ENCODE peak calls at places on chromosomes 1 and 21, in eight cellular contexts. R, F, S, K, W, G, X and V are unnamed samples.

GRCh38 chr1:68495968-68496679 is 758 bp downstream of the DEPDC1 start:
- DNase-seq in X (no peak), G (no peak), S (no peak), W (no peak), K (no peak), F (peak), R (no peak), V (no peak)

GRCh38 chr1:40818264-40818961 is 34.8 kb downstream of the KCNQ4 start:
- DNase-seq in F (peak), S (peak), G (no peak), K (no peak), R (peak), X (no peak), W (no peak), V (peak)

GRCh38 chr1:238953448-238953847 is 432.9 kb upstream of the CHRM3 start:
- DNase-seq in W (no peak), X (no peak), F (no peak), S (no peak), G (no peak), K (no peak), R (no peak), V (no peak)

GRCh38 chr1:44101356-44101755 is 17.3 kb upstream of the KLF17 start:
- DNase-seq in F (no peak), K (no peak), W (no peak), X (no peak), G (no peak), R (no peak), S (no peak), V (no peak)

GRCh38 chr1:53909946-53910345 is 16.0 kb downstream of the DIO1 start:
- DNase-seq in X (no peak), F (no peak), K (no peak), S (no peak), W (no peak), G (no peak), R (no peak), V (no peak)

GRCh38 chr1:180994262-180994661 is 28.4 kb downstream of the STX6 start:
- DNase-seq in W (no peak), R (no peak), K (no peak), G (no peak), F (no peak), X (no peak), S (no peak), V (no peak)

GRCh38 chr21:37531402-37532042 is 164.9 kb downstream of the DYRK1A start:
- DNase-seq in G (no peak), S (peak), R (no peak), W (no peak), K (peak), F (no peak), X (no peak), V (no peak)

GRCh38 chr1:222009105-222009730 is 267.3 kb upstream of the DUSP10 start:
- DNase-seq in R (no peak), F (no peak), K (no peak), X (no peak), S (no peak), W (no peak), G (no peak), V (peak)

GRCh38 chr1:207001492-207002245 is 30.9 kb downstream of the C1orf116 start:
- DNase-seq in K (no peak), F (no peak), W (no peak), G (no peak), S (no peak), R (no peak), X (no peak), V (no peak)

GRCh38 chr1:171422489-171422888 is 62.8 kb upstream of the PRRC2C start:
- DNase-seq in G (no peak), X (no peak), K (no peak), R (no peak), F (no peak), W (no peak), S (no peak), V (no peak)

GRCh38 chr21:45456014-45456835 is 51.3 kb downstream of the COL18A1 start:
- DNase-seq in F (no peak), W (no peak), R (no peak), S (no peak), K (no peak), X (no peak), G (no peak), V (no peak)

GRCh38 chr1:209655412-209655811 is 3.2 kb upstream of the LAMB3 start:
- DNase-seq in F (no peak), G (no peak), K (no peak), W (no peak), R (no peak), S (no peak), X (no peak), V (no peak)

GRCh38 chr1:215793210-215793609 is 226.1 kb downstream of the KCTD3 start:
- DNase-seq in G (no peak), F (no peak), X (peak), W (peak), S (no peak), K (no peak), R (no peak), V (no peak)

GRCh38 chr1:192053661-192054060 is 104.6 kb upstream of the RGS18 start:
- DNase-seq in R (no peak), F (no peak), S (no peak), X (no peak), W (no peak), K (no peak), G (no peak), V (no peak)

GRCh38 chr1:172894345-172895049 is 156.2 kb downstream of the TNFSF18 start:
- DNase-seq in G (no peak), F (no peak), R (no peak), K (no peak), W (no peak), X (no peak), S (no peak), V (no peak)

GRCh38 chr1:38623529-38623928 is 236.0 kb downstream of the RRAGC start:
- DNase-seq in R (no peak), S (no peak), G (no peak), X (no peak), W (no peak), K (no peak), F (no peak), V (no peak)

GRCh38 chr1:28507247-28507645 is 1.4 kb downstream of the RCC1 start:
- DNase-seq in K (no peak), X (no peak), F (no peak), G (no peak), W (no peak), S (no peak), R (no peak), V (no peak)

GRCh38 chr1:184025242-184025675 is 12.3 kb downstream of the COLGALT2 start:
- DNase-seq in F (no peak), W (peak), G (no peak), R (no peak), X (peak), S (peak), K (no peak), V (no peak)

GRCh38 chr21:35563885-35564451 is 496.4 kb downstream of the SETD4 start:
- DNase-seq in X (peak), R (no peak), K (no peak), G (peak), S (peak), W (peak), F (no peak), V (no peak)

GRCh38 chr1:245188350-245188749 is 33.6 kb downstream of the KIF26B start:
- DNase-seq in G (no peak), X (no peak), K (no peak), F (no peak), R (no peak), W (no peak), S (no peak), V (no peak)

GRCh38 chr1:204493882-204494280 is 724 bp downstream of the PIK3C2B start:
- DNase-seq in K (peak), F (peak), S (peak), W (no peak), R (no peak), X (no peak), G (no peak), V (peak)

GRCh38 chr1:221741364-221741970 is 422 bp downstream of the DUSP10 start:
- DNase-seq in X (no peak), G (no peak), R (no peak), W (no peak), S (peak), F (peak), K (peak), V (no peak)

GRCh38 chr1:101357444-101357986 is 120.7 kb downstream of the S1PR1 start:
- DNase-seq in R (peak), W (no peak), S (peak), X (peak), F (peak), K (peak), G (peak), V (peak)

GRCh38 chr1:201918343-201918742 is 28.0 kb downstream of the LMOD1 start:
- DNase-seq in F (no peak), S (no peak), W (no peak), X (no peak), G (no peak), R (no peak), K (no peak), V (no peak)

GRCh38 chr1:6358757-6359567 is 34.6 kb downstream of the ACOT7 start:
- DNase-seq in K (no peak), G (peak), F (peak), S (peak), X (no peak), R (no peak), W (no peak), V (peak)

GRCh38 chr1:147246910-147247655 is 4.6 kb downstream of the CHD1L start:
- DNase-seq in S (no peak), X (no peak), W (no peak), G (no peak), K (peak), R (no peak), F (no peak), V (no peak)